ENCODE peak calls at places on chromosome 13, in seven cellular contexts. G is activated B cell treated with CpG ODN at 0.5 μM for 24 hours, R is lower leg skin, V is fibroblast of the aortic adventitia, O is astrocyte of the spinal cord, H is tibial nerve, L is IMR-90. E is an unnamed sample.

GRCh38 chr13:22428188-22428828 is 752.5 kb upstream of the SGCG start:
- DNase-seq in L (no peak), V (peak; percentile 26), G (no peak), R (no peak), H (no peak), O (no peak), E (no peak)

GRCh38 chr13:80707000-80707983 is 366.4 kb upstream of the SPRY2 start:
- DNase-seq in R (no peak), G (no peak), O (no peak), L (no peak), V (no peak), H (no peak), E (peak; percentile 60)

GRCh38 chr13:31201341-31202024 is 1.7 kb downstream of the B3GLCT start:
- DNase-seq in G (no peak), O (no peak), V (peak; percentile 53), L (peak; percentile 59), R (peak; percentile 28), H (no peak), E (no peak)

GRCh38 chr13:92802776-92803175 is 423.8 kb upstream of the GPC6 start:
- DNase-seq in R (no peak), H (no peak), O (no peak), V (peak; percentile 75), L (no peak), G (no peak), E (no peak)

GRCh38 chr13:48586591-48587103 is 53.8 kb upstream of the RCBTB2 start:
- DNase-seq in L (peak; percentile 11), V (peak; percentile 57), H (no peak), G (no peak), O (peak; percentile 33), R (no peak), E (no peak)

GRCh38 chr13:29991343-29991742 is 140.9 kb upstream of the UBL3 start:
- DNase-seq in V (peak; percentile 72), G (no peak), H (no peak), R (no peak), O (peak; percentile 92), L (peak; percentile 95), E (no peak)

GRCh38 chr13:29140277-29140676 is 320.1 kb downstream of the MTUS2 start:
- DNase-seq in R (no peak), G (no peak), V (no peak), H (no peak), L (no peak), O (peak; percentile 2), E (no peak)

GRCh38 chr13:60617863-60618733 is 221.1 kb downstream of the TDRD3 start:
- DNase-seq in G (no peak), L (peak; percentile 36), R (no peak), H (no peak), V (peak; percentile 76), O (peak; percentile 62), E (no peak)

GRCh38 chr13:28313579-28313978 is 175.2 kb downstream of the PAN3 start:
- DNase-seq in L (peak; percentile 57), O (no peak), G (no peak), R (no peak), H (no peak), V (peak; percentile 34), E (no peak)

GRCh38 chr13:102687520-102687919 is 7.3 kb downstream of the METTL21C start:
- DNase-seq in L (no peak), H (no peak), V (no peak), O (no peak), R (no peak), G (no peak), E (no peak)

GRCh38 chr13:21550918-21551317 is 53.1 kb downstream of the MICU2 start:
- DNase-seq in L (no peak), R (no peak), O (no peak), G (no peak), V (no peak), H (no peak), E (no peak)

GRCh38 chr13:49216334-49216733 is 3.8 kb upstream of the MLNR start:
- DNase-seq in L (no peak), O (no peak), G (no peak), R (no peak), V (no peak), H (no peak), E (no peak)

GRCh38 chr13:58097831-58098230 is 466.3 kb downstream of the PCDH17 start:
- DNase-seq in R (no peak), O (peak; percentile 54), H (no peak), V (no peak), G (no peak), L (no peak), E (no peak)

GRCh38 chr13:42398542-42398941 is 126.6 kb downstream of the AKAP11 start:
- DNase-seq in V (peak; percentile 2), G (no peak), R (no peak), O (no peak), H (no peak), L (no peak), E (no peak)

GRCh38 chr13:50679321-50679720 is 164.2 kb downstream of the DLEU7 start:
- DNase-seq in O (peak; percentile 49), R (no peak), H (no peak), V (peak; percentile 71), L (no peak), G (no peak), E (no peak)

GRCh38 chr13:19864018-19864338 is 529 bp upstream of the ZMYM5 start:
- DNase-seq in V (peak; percentile 73), R (no peak), H (peak; percentile 30), L (no peak), G (no peak), O (peak; percentile 88), E (peak; percentile 95)

GRCh38 chr13:91346848-91347211 is 657 bp upstream of the MIR17HG start:
- DNase-seq in G (no peak), R (no peak), L (no peak), H (no peak), O (peak; percentile 32), V (no peak), E (no peak)

GRCh38 chr13:52968074-52968700 is 60.4 kb upstream of the OLFM4 start:
- DNase-seq in G (peak; percentile 39), L (peak; percentile 60), V (peak; percentile 54), O (peak; percentile 34), H (peak; percentile 59), R (peak; percentile 48), E (no peak)

GRCh38 chr13:48303331-48304131 is at the start of gene RB1:
- DNase-seq in O (peak; percentile 94), V (peak; percentile 87), G (peak; percentile 90), H (peak; percentile 82), R (peak; percentile 87), L (peak; percentile 87), E (peak; percentile 95)

GRCh38 chr13:20461481-20461859 is 64.2 kb downstream of the CRYL1 start:
- DNase-seq in L (peak; percentile 49), O (peak; percentile 67), G (no peak), H (no peak), R (no peak), V (peak; percentile 21), E (no peak)

GRCh38 chr13:114108894-114109293 is 23.5 kb downstream of the RASA3 start:
- DNase-seq in R (no peak), G (no peak), L (no peak), H (peak; percentile 11), O (no peak), V (no peak), E (peak; percentile 71)

GRCh38 chr13:40480915-40481525 is 185.4 kb downstream of the FOXO1 start:
- DNase-seq in O (no peak), V (no peak), L (no peak), G (no peak), R (no peak), H (no peak), E (no peak)

GRCh38 chr13:62702502-62702901 is 1286.9 kb upstream of the PCDH20 start:
- DNase-seq in R (no peak), L (no peak), G (no peak), O (no peak), H (no peak), V (no peak), E (no peak)

GRCh38 chr13:39037410-39037879 is 444 bp downstream of the PROSER1 start:
- DNase-seq in G (no peak), L (no peak), R (peak; percentile 21), O (no peak), H (no peak), V (no peak), E (no peak)

GRCh38 chr13:39038569-39038898 is 278 bp downstream of the NHLRC3 start:
- DNase-seq in R (peak; percentile 32), H (no peak), V (no peak), G (no peak), L (no peak), O (no peak), E (no peak)

GRCh38 chr13:39040206-39040605 is 1.9 kb downstream of the NHLRC3 start:
- DNase-seq in G (no peak), H (no peak), L (no peak), R (no peak), V (peak; percentile 11), O (no peak), E (no peak)

GRCh38 chr13:39037880-39038568 is at the start of the genes NHLRC3 and PROSER1:
- DNase-seq in O (peak; percentile 94), G (peak; percentile 73), H (peak; percentile 88), L (peak; percentile 88), V (peak; percentile 96), R (peak; percentile 93), E (peak; percentile 95)

GRCh38 chr13:39039033-39039432 is 777 bp downstream of the NHLRC3 start:
- DNase-seq in G (no peak), V (no peak), H (no peak), R (no peak), O (no peak), L (no peak), E (no peak)
- TF ChIP-seq CTCF in G (no peak), V (no peak), H (no peak), R (no peak), O (no peak), L (no peak), E (no peak)

GRCh38 chr13:36724141-36724540 is 50.3 kb downstream of the SERTM1 start:
- DNase-seq in R (no peak), L (no peak), H (no peak), G (no peak), O (no peak), V (no peak), E (no peak)
- TF ChIP-seq CTCF in R (no peak), L (no peak), H (no peak), G (no peak), O (no peak), V (no peak), E (no peak)

GRCh38 chr13:95255072-95255732 is 46.0 kb downstream of the ABCC4 start:
- DNase-seq in H (no peak), O (no peak), G (no peak), R (no peak), L (no peak), V (no peak), E (no peak)
- TF ChIP-seq CTCF in H (no peak), O (no peak), G (no peak), R (no peak), L (no peak), V (no peak), E (no peak)

DNA sequence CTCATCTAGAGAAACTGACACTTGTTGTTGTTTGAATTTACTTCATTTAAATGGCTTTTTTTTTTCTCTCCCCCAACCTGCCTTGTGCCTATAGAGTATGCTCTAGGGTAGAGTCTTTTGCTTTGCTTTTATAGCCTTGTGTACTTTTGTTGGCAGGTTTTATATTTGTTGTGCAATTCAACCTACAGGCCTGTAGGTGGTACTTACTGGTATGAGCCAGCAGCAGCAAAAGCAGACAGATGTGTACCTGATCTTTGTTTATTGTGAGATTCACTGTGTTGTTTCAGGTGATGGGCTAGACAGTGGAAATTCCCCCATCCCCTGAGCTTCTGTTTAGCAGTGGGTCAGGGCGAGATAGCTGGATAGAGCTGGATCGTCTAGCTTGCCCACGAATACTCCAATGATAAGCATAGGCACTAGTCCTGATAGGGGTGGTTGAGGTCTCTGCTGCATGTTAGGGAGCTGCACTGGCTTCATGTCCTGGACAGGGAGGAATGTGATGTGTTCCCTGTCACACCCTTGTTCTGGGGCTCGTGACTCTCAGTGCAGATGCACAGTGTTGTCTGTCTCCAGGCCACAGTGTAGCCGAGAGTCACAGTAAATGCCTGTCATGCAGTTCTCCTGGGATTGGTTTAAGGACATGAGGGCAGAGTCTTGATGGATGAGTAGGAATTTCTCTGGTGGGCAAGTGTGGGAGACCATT is 21.3 kb downstream of the DNAJC3 start:
- DNase-seq in G (no peak), L (peak; percentile 17), H (no peak), R (no peak), V (no peak), O (no peak), E (no peak)
- TF ChIP-seq CTCF in G (no peak), L (peak; percentile 27), H (no peak), R (no peak), V (peak; percentile 29), O (peak; percentile 37), E (peak; percentile 40)